ENCODE peak calls at places on chromosomes 16 and 17, in six cellular contexts. X is GM23338, K is body of pancreas, M is NCI-H1417, N is omental fat pad, Q is H54. D is an unnamed sample.

GRCh38 chr17:71237903-71238538 is 882.8 kb upstream of the SOX9 start:
- DNase-seq in K (no peak), X (no peak), M (peak; percentile 6), N (no peak), Q (no peak), D (peak; percentile 69)

GRCh38 chr17:42325026-42325425 is 36.7 kb downstream of the STAT5A start:
- DNase-seq in M (no peak), N (no peak), X (no peak), K (no peak), Q (peak; percentile 89), D (peak; percentile 96)

GRCh38 chr17:14396542-14396941 is 95.7 kb downstream of the HS3ST3B1 start:
- DNase-seq in N (no peak), Q (no peak), X (no peak), K (no peak), M (no peak), D (no peak)

GRCh38 chr17:10226930-10227695 is 28.7 kb upstream of the GAS7 start:
- DNase-seq in K (no peak), M (no peak), N (peak; percentile 62), Q (peak; percentile 26), X (peak; percentile 82), D (peak; percentile 38)

GRCh38 chr17:69179227-69179952 is 37.7 kb upstream of the ABCA6 start:
- DNase-seq in Q (no peak), X (peak; percentile 8), K (no peak), M (no peak), N (no peak), D (peak; percentile 61)

GRCh38 chr16:68275611-68276191 is 11.4 kb downstream of the SLC7A6 start:
- DNase-seq in K (no peak), M (peak; percentile 56), N (no peak), X (no peak), Q (no peak), D (no peak)

GRCh38 chr17:57954421-57955182 is 610 bp downstream of the CUEDC1 start:
- DNase-seq in X (peak; percentile 82), Q (peak; percentile 88), N (no peak), M (peak; percentile 71), K (peak; percentile 74), D (peak; percentile 88)

GRCh38 chr16:69566437-69567030 is 768 bp downstream of the NFAT5 start:
- DNase-seq in M (peak; percentile 60), N (no peak), Q (peak; percentile 44), X (peak; percentile 57), K (peak; percentile 48), D (peak; percentile 61)

GRCh38 chr17:34979650-34980352 is 511 bp upstream of the LIG3 start:
- DNase-seq in Q (no peak), X (peak; percentile 33), K (no peak), M (peak; percentile 19), N (no peak), D (no peak)